ENCODE peak calls at places on chromosomes 12 and 14, in ten cellular contexts. T is NCI-H460; E is hepatic stellate cell; O is right atrium auricular region; Y is astrocyte; J is GM03348; L is germinal center; U is NCI-H2107; N is stimulated activated CD4-positive, alpha-beta T cell treated with anti-CD3 and anti-CD28 coated beads, Interleukin-12 subunit alpha, Interleukin-12 subunit beta, amount 100 ng/mL, for 4 hours; G is foreskin keratinocyte. Q is an unnamed sample.

GRCh38 chr14:104262515-104263514 is 124.4 kb downstream of the KIF26A start:
- DNase-seq in G (no peak), L (no peak), J (no peak), U (no peak), O (peak; percentile 36), E (no peak), N (no peak), T (no peak), Y (no peak), Q (no peak)

GRCh38 chr14:51612449-51612848 is 39.3 kb upstream of the FRMD6 start:
- DNase-seq in E (no peak), N (no peak), G (no peak), Y (no peak), J (no peak), U (no peak), L (no peak), O (no peak), T (no peak), Q (no peak)

GRCh38 chr12:56668197-56668457 is 20.0 kb downstream of the PTGES3 start:
- DNase-seq in T (no peak), Y (no peak), L (no peak), O (no peak), U (no peak), N (no peak), E (no peak), J (no peak), G (no peak), Q (no peak)

GRCh38 chr12:116244474-116245090 is 32.9 kb downstream of the MED13L start:
- DNase-seq in U (no peak), T (no peak), Y (no peak), N (no peak), L (no peak), E (no peak), G (no peak), O (no peak), J (no peak), Q (no peak)

GRCh38 chr12:133215724-133216123 is 20.0 kb downstream of the ANHX start:
- DNase-seq in J (no peak), G (no peak), N (no peak), Y (no peak), U (no peak), E (no peak), L (no peak), T (no peak), O (peak; percentile 5), Q (no peak)

GRCh38 chr12:77725611-77726010 is 105.1 kb upstream of the NAV3 start:
- DNase-seq in U (no peak), E (no peak), N (no peak), L (no peak), G (no peak), J (peak; percentile 5), O (no peak), Y (peak; percentile 95), T (no peak), Q (no peak)

GRCh38 chr12:24530689-24531088 is 418.2 kb downstream of the BCAT1 start:
- DNase-seq in L (no peak), O (no peak), Y (no peak), J (no peak), N (no peak), U (no peak), E (no peak), T (no peak), G (no peak), Q (no peak)

GRCh38 chr14:100849432-100849831 is 23.5 kb downstream of the MEG3 start:
- DNase-seq in U (no peak), J (peak; percentile 52), T (no peak), N (no peak), L (no peak), G (no peak), O (no peak), E (no peak), Y (peak; percentile 52), Q (no peak)

GRCh38 chr12:80400591-80400991 is 43.4 kb upstream of the PTPRQ start:
- DNase-seq in L (no peak), N (no peak), T (no peak), E (peak; percentile 12), O (no peak), G (no peak), Y (peak; percentile 31), U (no peak), J (peak; percentile 45), Q (no peak)

GRCh38 chr14:104639889-104640548 is 35.4 kb upstream of the TMEM179 start:
- DNase-seq in O (no peak), N (peak; percentile 41), U (peak; percentile 50), T (peak; percentile 67), J (peak; percentile 91), Y (no peak), E (peak; percentile 90), L (peak; percentile 77), G (no peak), Q (no peak)

GRCh38 chr12:2110841-2111566 is 58.2 kb downstream of the CACNA1C start:
- DNase-seq in O (no peak), G (no peak), Y (no peak), T (no peak), N (no peak), J (no peak), E (no peak), U (no peak), L (no peak), Q (no peak)

GRCh38 chr12:124488520-124488919 is 78.9 kb downstream of the NCOR2 start:
- DNase-seq in E (no peak), G (no peak), L (no peak), O (no peak), Y (no peak), J (no peak), T (no peak), U (no peak), N (no peak), Q (no peak)

GRCh38 chr12:90618606-90619005 is 336.4 kb downstream of the CCER1 start:
- DNase-seq in G (peak; percentile 60), Y (no peak), T (no peak), N (no peak), O (no peak), J (no peak), L (no peak), U (no peak), E (no peak), Q (no peak)

GRCh38 chr12:124764451-124764850 is 99.2 kb downstream of the SCARB1 start:
- DNase-seq in O (no peak), J (peak; percentile 52), U (no peak), Y (peak; percentile 77), G (peak; percentile 51), L (no peak), N (no peak), E (no peak), T (no peak), Q (no peak)

GRCh38 chr12:31485570-31485969 is 105.4 kb downstream of the DENND5B start:
- DNase-seq in J (no peak), O (no peak), N (no peak), E (no peak), G (no peak), T (no peak), L (no peak), U (no peak), Y (no peak), Q (no peak)

GRCh38 chr12:9115731-9116689 is at the start of gene A2M:
- DNase-seq in Y (peak; percentile 0), T (no peak), E (no peak), J (no peak), O (no peak), N (no peak), L (no peak), U (no peak), G (no peak), Q (no peak)

GRCh38 chr12:28026701-28027100 is 54.2 kb upstream of the PTHLH start:
- DNase-seq in O (no peak), J (no peak), L (no peak), E (no peak), N (no peak), T (no peak), U (peak; percentile 5), G (peak; percentile 70), Y (peak; percentile 20), Q (peak; percentile 9)

GRCh38 chr12:68636268-68636667 is 25.6 kb downstream of the RAP1B start:
- DNase-seq in J (no peak), L (no peak), Y (peak; percentile 76), O (no peak), N (no peak), E (no peak), T (peak; percentile 12), U (no peak), G (peak; percentile 63), Q (no peak)

GRCh38 chr12:114136656-114137055 is 170.5 kb upstream of the RBM19 start:
- DNase-seq in Y (no peak), E (no peak), J (peak; percentile 12), N (no peak), O (no peak), T (no peak), G (no peak), L (no peak), U (no peak), Q (no peak)

GRCh38 chr12:121124402-121125109 is 8.1 kb upstream of the P2RX7 start:
- DNase-seq in E (peak; percentile 71), J (peak; percentile 72), N (no peak), O (no peak), U (no peak), T (peak; percentile 67), G (peak; percentile 97), L (no peak), Y (peak; percentile 92), Q (no peak)

GRCh38 chr14:63470877-63471565 is 72.2 kb downstream of the PPP2R5E start:
- DNase-seq in J (peak; percentile 58), N (no peak), E (peak; percentile 49), T (peak; percentile 49), Y (peak; percentile 81), G (peak; percentile 69), L (no peak), U (no peak), O (no peak), Q (no peak)

GRCh38 chr14:85416771-85417170 is 113.2 kb upstream of the FLRT2 start:
- DNase-seq in Y (peak; percentile 77), E (no peak), U (no peak), J (peak; percentile 58), T (peak; percentile 76), O (no peak), L (no peak), N (no peak), G (peak; percentile 88), Q (no peak)

GRCh38 chr14:49786315-49786714 is 18.4 kb downstream of the KLHDC2 start:
- DNase-seq in J (no peak), L (no peak), Y (no peak), T (no peak), U (no peak), E (no peak), G (no peak), N (no peak), O (no peak), Q (no peak)

GRCh38 chr12:5163661-5164060 is 120.0 kb downstream of the KCNA5 start:
- DNase-seq in N (no peak), O (no peak), G (no peak), E (no peak), Y (peak; percentile 53), L (no peak), J (no peak), T (no peak), U (no peak), Q (no peak)

GRCh38 chr12:39872425-39872824 is 233.5 kb downstream of the SLC2A13 start:
- DNase-seq in N (no peak), T (no peak), Y (peak; percentile 24), J (no peak), U (no peak), G (no peak), O (no peak), L (no peak), E (no peak), Q (no peak)

GRCh38 chr12:65800928-65801327 is 23.4 kb upstream of the HMGA2 start:
- DNase-seq in T (no peak), J (peak; percentile 37), E (no peak), N (no peak), Y (peak; percentile 78), L (no peak), U (no peak), G (no peak), O (no peak), Q (no peak)

GRCh38 chr14:106846218-106846617 is 1319.8 kb downstream of the TMEM121 start:
- DNase-seq in G (no peak), Y (no peak), L (no peak), U (no peak), J (no peak), T (no peak), O (no peak), N (no peak), E (no peak), Q (no peak)

GRCh38 chr14:54116972-54117371 is 160.3 kb upstream of the BMP4 start:
- DNase-seq in Y (peak; percentile 76), T (no peak), J (peak; percentile 27), U (no peak), L (no peak), E (peak; percentile 5), O (no peak), N (no peak), G (peak; percentile 38), Q (no peak)

Q was measured in NCI-H187 treated with DMSO at 0.1 percent for 48 hours.